ENCODE peak calls at places on chromosomes 5 and 9, in eight cellular contexts. One of them, this sample, is unnamed.

GRCh38 chr9:123832858-123833257 is 97.1 kb downstream of the DENND1A start:
- DNase-seq in mesothelial cell of epicardium: no peak
- DNase-seq in astrocyte of the cerebellum: no peak
- DNase-seq in tibial artery: no peak
- DNase-seq in fibroblast of lung: no peak
- DNase-seq in NB4: peak; percentile 84
- DNase-seq in Calu3: no peak
- DNase-seq in chondrocyte: no peak
- DNase-seq in this sample: no peak

GRCh38 chr5:89584339-89584956 is 701.5 kb upstream of the MEF2C start:
- DNase-seq in mesothelial cell of epicardium: no peak
- DNase-seq in astrocyte of the cerebellum: peak; percentile 20
- DNase-seq in tibial artery: no peak
- DNase-seq in fibroblast of lung: peak; percentile 88
- DNase-seq in NB4: no peak
- DNase-seq in Calu3: no peak
- DNase-seq in chondrocyte: no peak
- DNase-seq in this sample: no peak

GRCh38 chr5:171494452-171495121 is 75.1 kb downstream of the FGF18 start:
- DNase-seq in mesothelial cell of epicardium: peak; percentile 61
- DNase-seq in astrocyte of the cerebellum: peak; percentile 89
- DNase-seq in tibial artery: peak; percentile 84
- DNase-seq in fibroblast of lung: peak; percentile 81
- DNase-seq in NB4: peak; percentile 37
- DNase-seq in Calu3: peak; percentile 53
- DNase-seq in chondrocyte: no peak
- DNase-seq in this sample: peak; percentile 77

GRCh38 chr5:44225231-44226160 is 163.7 kb downstream of the FGF10 start:
- DNase-seq in mesothelial cell of epicardium: no peak
- DNase-seq in astrocyte of the cerebellum: no peak
- DNase-seq in tibial artery: no peak
- DNase-seq in fibroblast of lung: no peak
- DNase-seq in NB4: no peak
- DNase-seq in Calu3: no peak
- DNase-seq in chondrocyte: no peak
- DNase-seq in this sample: no peak

GRCh38 chr5:103428411-103428871 is 134.1 kb downstream of the NUDT12 start:
- DNase-seq in mesothelial cell of epicardium: no peak
- DNase-seq in astrocyte of the cerebellum: peak; percentile 87
- DNase-seq in tibial artery: no peak
- DNase-seq in fibroblast of lung: peak; percentile 88
- DNase-seq in NB4: no peak
- DNase-seq in Calu3: peak; percentile 49
- DNase-seq in chondrocyte: peak; percentile 85
- DNase-seq in this sample: no peak

GRCh38 chr5:142684508-142685031 is 1.3 kb downstream of the FGF1 start:
- DNase-seq in mesothelial cell of epicardium: no peak
- DNase-seq in astrocyte of the cerebellum: no peak
- DNase-seq in tibial artery: no peak
- DNase-seq in fibroblast of lung: peak; percentile 32
- DNase-seq in NB4: no peak
- DNase-seq in Calu3: no peak
- DNase-seq in chondrocyte: no peak
- DNase-seq in this sample: peak; percentile 65

GRCh38 chr5:103057208-103058130 is 62.5 kb downstream of the GIN1 start:
- DNase-seq in mesothelial cell of epicardium: no peak
- DNase-seq in astrocyte of the cerebellum: no peak
- DNase-seq in tibial artery: no peak
- DNase-seq in fibroblast of lung: peak; percentile 45
- DNase-seq in NB4: no peak
- DNase-seq in Calu3: no peak
- DNase-seq in chondrocyte: no peak
- DNase-seq in this sample: no peak

GRCh38 chr5:33594006-33594405 is 153.2 kb downstream of the TARS1 start:
- DNase-seq in mesothelial cell of epicardium: no peak
- DNase-seq in astrocyte of the cerebellum: no peak
- DNase-seq in tibial artery: no peak
- DNase-seq in fibroblast of lung: no peak
- DNase-seq in NB4: peak; percentile 3
- DNase-seq in Calu3: no peak
- DNase-seq in chondrocyte: no peak
- DNase-seq in this sample: no peak

GRCh38 chr5:74056789-74057164 is 430.8 kb downstream of the ARHGEF28 start:
- DNase-seq in mesothelial cell of epicardium: no peak
- DNase-seq in astrocyte of the cerebellum: no peak
- DNase-seq in tibial artery: no peak
- DNase-seq in fibroblast of lung: peak; percentile 44
- DNase-seq in NB4: peak; percentile 15
- DNase-seq in Calu3: peak; percentile 62
- DNase-seq in chondrocyte: no peak
- DNase-seq in this sample: no peak

DNA sequence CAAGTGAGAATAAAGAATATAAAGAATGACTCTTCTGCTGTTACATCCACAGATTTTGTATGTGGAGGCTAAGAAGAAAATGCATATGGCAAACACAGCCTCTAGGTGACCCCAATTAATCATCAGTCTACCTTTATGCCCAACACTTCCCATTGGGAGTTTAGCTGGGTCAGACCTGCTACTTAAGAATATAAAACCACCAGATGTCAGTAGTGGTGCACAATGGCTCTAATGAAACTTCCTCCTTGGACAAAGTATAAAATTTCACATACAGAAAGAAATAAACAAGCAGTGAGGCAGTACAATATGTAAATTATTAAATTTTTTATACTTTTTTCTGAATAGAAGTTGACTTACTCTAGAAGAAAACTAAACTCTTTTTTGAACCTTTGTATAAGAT is 539.9 kb downstream of the BRINP1 start:
- DNase-seq in mesothelial cell of epicardium: no peak
- DNase-seq in astrocyte of the cerebellum: peak; percentile 2
- DNase-seq in tibial artery: no peak
- DNase-seq in fibroblast of lung: peak; percentile 14
- DNase-seq in NB4: peak; percentile 16
- DNase-seq in Calu3: no peak
- DNase-seq in chondrocyte: no peak
- DNase-seq in this sample: peak; percentile 34
- TF ChIP-seq CTCF in mesothelial cell of epicardium: no peak
- TF ChIP-seq CTCF in astrocyte of the cerebellum: peak; percentile 17
- TF ChIP-seq CTCF in tibial artery: peak; percentile 57
- TF ChIP-seq CTCF in fibroblast of lung: no peak
- TF ChIP-seq CTCF in NB4: no peak
- TF ChIP-seq CTCF in Calu3: no peak
- TF ChIP-seq CTCF in chondrocyte: peak; percentile 73
- TF ChIP-seq CTCF in this sample: peak; percentile 54

DNA sequence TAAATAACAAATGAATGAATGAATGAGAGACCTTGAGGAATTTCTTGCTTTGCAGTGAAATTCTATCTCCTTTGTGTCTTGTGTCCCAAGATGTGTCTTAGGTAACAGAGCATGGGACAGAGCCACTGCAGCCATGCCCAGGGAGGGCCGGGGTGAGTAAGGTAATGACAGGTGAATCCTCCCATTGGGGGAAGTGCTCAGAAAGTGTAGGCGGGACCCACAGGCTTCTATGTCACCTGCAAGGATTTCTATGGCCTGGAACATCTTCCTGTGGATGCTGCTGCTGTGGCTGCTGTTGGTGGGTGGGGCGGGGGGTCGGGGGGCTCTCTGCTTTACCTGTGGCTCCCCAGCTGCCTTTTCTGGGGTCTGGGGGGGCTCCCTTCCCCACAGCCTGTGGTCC is 133.6 kb upstream of the IER5L start:
- DNase-seq in mesothelial cell of epicardium: peak; percentile 14
- DNase-seq in astrocyte of the cerebellum: no peak
- DNase-seq in tibial artery: peak; percentile 4
- DNase-seq in fibroblast of lung: no peak
- DNase-seq in NB4: no peak
- DNase-seq in Calu3: no peak
- DNase-seq in chondrocyte: no peak
- DNase-seq in this sample: no peak
- TF ChIP-seq CTCF in mesothelial cell of epicardium: no peak
- TF ChIP-seq CTCF in astrocyte of the cerebellum: no peak
- TF ChIP-seq CTCF in tibial artery: no peak
- TF ChIP-seq CTCF in fibroblast of lung: no peak
- TF ChIP-seq CTCF in NB4: no peak
- TF ChIP-seq CTCF in Calu3: no peak
- TF ChIP-seq CTCF in chondrocyte: no peak
- TF ChIP-seq CTCF in this sample: no peak

GRCh38 chr5:59503223-59503622 is 390.3 kb downstream of the PDE4D start:
- DNase-seq in mesothelial cell of epicardium: no peak
- DNase-seq in astrocyte of the cerebellum: no peak
- DNase-seq in tibial artery: no peak
- DNase-seq in fibroblast of lung: no peak
- DNase-seq in NB4: no peak
- DNase-seq in Calu3: no peak
- DNase-seq in chondrocyte: no peak
- DNase-seq in this sample: peak; percentile 23

DNA sequence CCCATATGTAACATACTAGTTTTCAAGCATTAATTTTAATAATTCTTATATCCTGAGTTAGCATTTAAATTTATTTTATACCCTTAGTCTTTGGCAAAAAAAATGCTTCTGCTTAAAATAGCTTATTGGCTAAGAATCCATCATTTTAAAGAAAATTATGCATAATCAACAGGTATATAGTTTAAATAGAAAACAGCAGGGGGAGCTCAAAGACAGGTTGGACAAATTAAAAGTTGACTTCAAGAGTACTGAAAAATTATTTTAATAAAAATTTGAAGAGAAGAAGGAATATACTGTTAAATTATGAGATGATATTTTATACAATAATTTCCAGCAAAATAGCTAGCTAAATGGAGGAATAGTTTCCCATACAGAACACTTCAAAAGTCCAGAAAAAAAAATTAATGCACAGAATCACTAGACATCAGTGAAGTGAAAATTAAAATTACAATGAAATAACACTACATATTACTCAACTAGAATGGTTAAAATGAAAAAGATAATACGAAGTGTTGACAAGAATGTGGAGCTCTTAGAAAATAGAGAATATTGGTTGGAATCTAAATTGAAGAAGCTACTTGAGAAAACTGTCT is 387.1 kb downstream of the PDE4D start:
- DNase-seq in mesothelial cell of epicardium: no peak
- DNase-seq in astrocyte of the cerebellum: peak; percentile 27
- DNase-seq in tibial artery: no peak
- DNase-seq in fibroblast of lung: peak; percentile 36
- DNase-seq in NB4: peak; percentile 29
- DNase-seq in Calu3: no peak
- DNase-seq in chondrocyte: no peak
- DNase-seq in this sample: peak; percentile 38
- TF ChIP-seq CTCF in mesothelial cell of epicardium: peak; percentile 32
- TF ChIP-seq CTCF in astrocyte of the cerebellum: peak; percentile 16
- TF ChIP-seq CTCF in tibial artery: peak; percentile 43
- TF ChIP-seq CTCF in fibroblast of lung: peak; percentile 29
- TF ChIP-seq CTCF in NB4: no peak
- TF ChIP-seq CTCF in Calu3: peak; percentile 34
- TF ChIP-seq CTCF in chondrocyte: peak; percentile 92
- TF ChIP-seq CTCF in this sample: peak; percentile 69

GRCh38 chr5:96175090-96175489 is 213.4 kb upstream of the ELL2 start:
- DNase-seq in mesothelial cell of epicardium: no peak
- DNase-seq in astrocyte of the cerebellum: no peak
- DNase-seq in tibial artery: no peak
- DNase-seq in fibroblast of lung: no peak
- DNase-seq in NB4: peak; percentile 23
- DNase-seq in Calu3: no peak
- DNase-seq in chondrocyte: no peak
- DNase-seq in this sample: no peak
- TF ChIP-seq CTCF in mesothelial cell of epicardium: peak; percentile 40
- TF ChIP-seq CTCF in astrocyte of the cerebellum: peak; percentile 19
- TF ChIP-seq CTCF in tibial artery: peak; percentile 20
- TF ChIP-seq CTCF in fibroblast of lung: peak; percentile 28
- TF ChIP-seq CTCF in NB4: peak; percentile 25
- TF ChIP-seq CTCF in Calu3: peak; percentile 29
- TF ChIP-seq CTCF in chondrocyte: peak; percentile 57
- TF ChIP-seq CTCF in this sample: peak; percentile 35

GRCh38 chr9:130172858-130173461 is 756 bp downstream of the NCS1 start:
- DNase-seq in mesothelial cell of epicardium: peak; percentile 66
- DNase-seq in astrocyte of the cerebellum: no peak
- DNase-seq in tibial artery: no peak
- DNase-seq in fibroblast of lung: no peak
- DNase-seq in NB4: peak; percentile 57
- DNase-seq in Calu3: peak; percentile 18
- DNase-seq in chondrocyte: peak; percentile 82
- DNase-seq in this sample: peak; percentile 60
- TF ChIP-seq CTCF in mesothelial cell of epicardium: no peak
- TF ChIP-seq CTCF in astrocyte of the cerebellum: no peak
- TF ChIP-seq CTCF in tibial artery: no peak
- TF ChIP-seq CTCF in fibroblast of lung: no peak
- TF ChIP-seq CTCF in NB4: no peak
- TF ChIP-seq CTCF in Calu3: no peak
- TF ChIP-seq CTCF in chondrocyte: peak; percentile 43
- TF ChIP-seq CTCF in this sample: peak; percentile 32

GRCh38 chr9:98335666-98336065 is 80.2 kb upstream of the TBC1D2 start:
- DNase-seq in mesothelial cell of epicardium: no peak
- DNase-seq in astrocyte of the cerebellum: no peak
- DNase-seq in tibial artery: no peak
- DNase-seq in fibroblast of lung: no peak
- DNase-seq in NB4: no peak
- DNase-seq in Calu3: no peak
- DNase-seq in chondrocyte: no peak
- DNase-seq in this sample: no peak
- TF ChIP-seq CTCF in mesothelial cell of epicardium: no peak
- TF ChIP-seq CTCF in astrocyte of the cerebellum: no peak
- TF ChIP-seq CTCF in tibial artery: no peak
- TF ChIP-seq CTCF in fibroblast of lung: no peak
- TF ChIP-seq CTCF in NB4: no peak
- TF ChIP-seq CTCF in Calu3: no peak
- TF ChIP-seq CTCF in chondrocyte: no peak
- TF ChIP-seq CTCF in this sample: no peak

GRCh38 chr9:106860731-106861584 is 2.0 kb upstream of the ZNF462 start:
- DNase-seq in mesothelial cell of epicardium: peak; percentile 63
- DNase-seq in astrocyte of the cerebellum: no peak
- DNase-seq in tibial artery: no peak
- DNase-seq in fibroblast of lung: peak; percentile 47
- DNase-seq in NB4: no peak
- DNase-seq in Calu3: peak; percentile 25
- DNase-seq in chondrocyte: no peak
- DNase-seq in this sample: peak; percentile 85

GRCh38 chr9:106862946-106863740 is at the start of gene ZNF462:
- DNase-seq in mesothelial cell of epicardium: peak; percentile 60
- DNase-seq in astrocyte of the cerebellum: no peak
- DNase-seq in tibial artery: no peak
- DNase-seq in fibroblast of lung: peak; percentile 86
- DNase-seq in NB4: no peak
- DNase-seq in Calu3: peak; percentile 21
- DNase-seq in chondrocyte: no peak
- DNase-seq in this sample: peak; percentile 69

GRCh38 chr9:106861585-106862114 is 1.3 kb upstream of the ZNF462 start:
- DNase-seq in mesothelial cell of epicardium: no peak
- DNase-seq in astrocyte of the cerebellum: no peak
- DNase-seq in tibial artery: no peak
- DNase-seq in fibroblast of lung: peak; percentile 22
- DNase-seq in NB4: no peak
- DNase-seq in Calu3: no peak
- DNase-seq in chondrocyte: no peak
- DNase-seq in this sample: no peak

GRCh38 chr9:106859957-106860715 is 2.8 kb upstream of the ZNF462 start:
- DNase-seq in mesothelial cell of epicardium: peak; percentile 59
- DNase-seq in astrocyte of the cerebellum: no peak
- DNase-seq in tibial artery: no peak
- DNase-seq in fibroblast of lung: peak; percentile 30
- DNase-seq in NB4: no peak
- DNase-seq in Calu3: peak; percentile 24
- DNase-seq in chondrocyte: no peak
- DNase-seq in this sample: peak; percentile 85

GRCh38 chr9:106862115-106862945 is 636 bp upstream of the ZNF462 start:
- DNase-seq in mesothelial cell of epicardium: peak; percentile 65
- DNase-seq in astrocyte of the cerebellum: no peak
- DNase-seq in tibial artery: no peak
- DNase-seq in fibroblast of lung: peak; percentile 53
- DNase-seq in NB4: no peak
- DNase-seq in Calu3: peak; percentile 37
- DNase-seq in chondrocyte: no peak
- DNase-seq in this sample: peak; percentile 71
- TF ChIP-seq CTCF in mesothelial cell of epicardium: no peak
- TF ChIP-seq CTCF in astrocyte of the cerebellum: no peak
- TF ChIP-seq CTCF in tibial artery: no peak
- TF ChIP-seq CTCF in fibroblast of lung: peak; percentile 37
- TF ChIP-seq CTCF in NB4: no peak
- TF ChIP-seq CTCF in Calu3: no peak
- TF ChIP-seq CTCF in chondrocyte: peak; percentile 79
- TF ChIP-seq CTCF in this sample: peak; percentile 28

This sample was measured in neural progenitor cell.